ENCODE peak calls at places on chromosome 12, in four cellular contexts. B is retinal pigment epithelial cell, Y is GM10248, R is lower leg skin. S is an unnamed sample.

GRCh38 chr12:121649819-121650353 is 19.6 kb downstream of the MORN3 start:
- DNase-seq in B (no peak), Y (no peak), R (no peak), S (no peak)

GRCh38 chr12:108609535-108610335 is 11.9 kb upstream of the TMEM119 start:
- DNase-seq in B (no peak), Y (no peak), R (peak), S (peak)

GRCh38 chr12:6330192-6330591 is 11.7 kb downstream of the TNFRSF1A start:
- DNase-seq in B (no peak), Y (no peak), R (no peak), S (peak)

GRCh38 chr12:25648460-25648859 is 95.4 kb upstream of the LMNTD1 start:
- DNase-seq in B (no peak), Y (no peak), R (peak), S (no peak)

GRCh38 chr12:46936042-46936441 is 110.2 kb upstream of the SLC38A4 start:
- DNase-seq in B (no peak), Y (no peak), R (no peak), S (no peak)

GRCh38 chr12:104137175-104137901 is 672 bp downstream of the NFYB start:
- DNase-seq in B (peak), Y (peak), R (peak), S (peak)

GRCh38 chr12:78229491-78230209 is 399.0 kb downstream of the NAV3 start:
- DNase-seq in B (no peak), Y (peak), R (no peak), S (peak)

GRCh38 chr12:11846504-11846903 is 197.0 kb downstream of the ETV6 start:
- DNase-seq in B (no peak), Y (no peak), R (no peak), S (no peak)

GRCh38 chr12:117342682-117343081 is 18.7 kb downstream of the NOS1 start:
- DNase-seq in B (no peak), Y (no peak), R (no peak), S (no peak)

GRCh38 chr12:52015393-52016081 is 8.8 kb downstream of the TAMALIN start:
- DNase-seq in B (no peak), Y (no peak), R (no peak), S (no peak)

GRCh38 chr12:123270380-123271181 is 1.1 kb downstream of the CDK2AP1 start:
- DNase-seq in B (no peak), Y (peak), R (no peak), S (no peak)

GRCh38 chr12:108525681-108526080 is 10.6 kb downstream of the FICD start:
- DNase-seq in B (no peak), Y (no peak), R (no peak), S (no peak)

GRCh38 chr12:95548539-95549391 is 2.5 kb downstream of the USP44 start:
- DNase-seq in B (no peak), Y (peak), R (peak), S (no peak)

GRCh38 chr12:68871899-68872298 is 61.1 kb downstream of the CPM start:
- DNase-seq in B (peak), Y (peak), R (no peak), S (peak)

GRCh38 chr12:94261119-94261518 is 112.7 kb downstream of the PLXNC1 start:
- DNase-seq in B (no peak), Y (no peak), R (no peak), S (no peak)

GRCh38 chr12:24997970-24998582 is 49.2 kb upstream of the BCAT1 start:
- DNase-seq in B (peak), Y (peak), R (no peak), S (peak)

GRCh38 chr12:51911788-51912711 is 4.7 kb downstream of the ACVRL1 start:
- DNase-seq in B (no peak), Y (no peak), R (no peak), S (no peak)

GRCh38 chr12:25186788-25187397 is 8.1 kb downstream of the DNAI7 start:
- DNase-seq in B (no peak), Y (peak), R (no peak), S (peak)

GRCh38 chr12:13288937-13289643 is 92.6 kb downstream of the EMP1 start:
- DNase-seq in B (peak), Y (no peak), R (no peak), S (no peak)

GRCh38 chr12:106089935-106090334 is 48.8 kb downstream of the NUAK1 start:
- DNase-seq in B (no peak), Y (no peak), R (no peak), S (no peak)

GRCh38 chr12:72511906-72512305 is 239.7 kb downstream of the TRHDE start:
- DNase-seq in B (peak), Y (no peak), R (no peak), S (no peak)

GRCh38 chr12:116687888-116688287 is 50.0 kb downstream of the SPRING1 start:
- DNase-seq in B (no peak), Y (peak), R (no peak), S (peak)

GRCh38 chr12:11209098-11209497 is 22.4 kb upstream of the TAS2R42 start:
- DNase-seq in B (no peak), Y (no peak), R (no peak), S (no peak)

GRCh38 chr12:55244309-55244708 is at the start of gene OR6C74:
- DNase-seq in B (no peak), Y (no peak), R (no peak), S (no peak)

GRCh38 chr12:29463198-29463597 is 34.3 kb downstream of the OVCH1 start:
- DNase-seq in B (no peak), Y (no peak), R (no peak), S (no peak)

GRCh38 chr12:47860279-47860841 is 40.7 kb upstream of the HDAC7 start:
- DNase-seq in B (no peak), Y (no peak), R (no peak), S (no peak)

GRCh38 chr12:91381309-91381804 is 198.7 kb upstream of the DCN start:
- DNase-seq in B (peak), Y (peak), R (peak), S (peak)

GRCh38 chr12:15214851-15215601 is 6.2 kb downstream of the RERG start:
- DNase-seq in B (no peak), Y (no peak), R (no peak), S (no peak)

GRCh38 chr12:106248177-106248848 is 493 bp upstream of the CKAP4 start:
- DNase-seq in B (no peak), Y (peak), R (peak), S (peak)

GRCh38 chr12:10722502-10722904 is 620 bp downstream of the YBX3 start:
- DNase-seq in B (no peak), Y (peak), R (no peak), S (peak)

GRCh38 chr12:132374821-132375445 is 45.5 kb upstream of the GALNT9 start:
- DNase-seq in B (no peak), Y (no peak), R (no peak), S (no peak)

GRCh38 chr12:132377147-132377546 is 47.8 kb upstream of the GALNT9 start:
- DNase-seq in B (no peak), Y (no peak), R (no peak), S (no peak)

GRCh38 chr12:132375747-132376463 is 46.5 kb upstream of the GALNT9 start:
- DNase-seq in B (no peak), Y (no peak), R (no peak), S (no peak)

GRCh38 chr12:132376464-132376830 is 47.1 kb upstream of the GALNT9 start:
- DNase-seq in B (no peak), Y (no peak), R (no peak), S (no peak)

GRCh38 chr12:132373967-132374820 is 44.8 kb upstream of the GALNT9 start:
- DNase-seq in B (no peak), Y (no peak), R (no peak), S (no peak)
- TF ChIP-seq CTCF in B (peak), Y (no peak), R (no peak), S (no peak)

GRCh38 chr12:127363392-127363791 is 903.6 kb upstream of the TMEM132C start:
- DNase-seq in B (no peak), Y (no peak), R (no peak), S (peak)
- TF ChIP-seq CTCF in B (peak), Y (no peak), R (no peak), S (peak)

DNA sequence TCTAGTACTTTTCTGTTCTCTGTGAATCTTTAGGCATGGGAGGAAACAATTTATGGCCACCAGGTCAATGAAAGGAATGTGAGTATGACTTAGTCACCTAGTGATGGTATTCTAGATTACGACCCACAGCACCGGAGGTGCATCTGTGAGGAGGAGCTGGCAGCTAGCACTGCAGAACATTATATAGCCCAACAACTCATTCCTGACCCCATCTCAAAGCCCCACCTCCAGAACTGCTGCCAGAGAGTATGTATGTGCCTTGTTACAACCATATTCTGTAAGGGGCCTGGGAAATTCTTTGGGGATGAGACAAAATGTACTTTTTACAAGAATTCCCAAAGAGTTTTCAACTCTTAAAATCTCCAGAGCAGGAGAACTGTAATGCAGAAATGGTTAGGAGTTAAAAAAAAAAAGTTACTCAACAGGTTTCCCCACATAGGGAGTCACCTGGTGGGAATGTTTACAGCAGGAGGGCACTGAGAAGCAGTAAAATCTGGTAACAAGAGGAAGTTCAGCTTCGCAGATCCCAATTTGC is 34.9 kb upstream of the CERS5 start:
- DNase-seq in B (no peak), Y (no peak), R (no peak), S (no peak)
- TF ChIP-seq CTCF in B (no peak), Y (no peak), R (no peak), S (no peak)

GRCh38 chr12:119695034-119695433 is 27.1 kb downstream of the PRKAB1 start:
- DNase-seq in B (no peak), Y (no peak), R (no peak), S (no peak)
- TF ChIP-seq CTCF in B (peak), Y (peak), R (no peak), S (peak)

DNA sequence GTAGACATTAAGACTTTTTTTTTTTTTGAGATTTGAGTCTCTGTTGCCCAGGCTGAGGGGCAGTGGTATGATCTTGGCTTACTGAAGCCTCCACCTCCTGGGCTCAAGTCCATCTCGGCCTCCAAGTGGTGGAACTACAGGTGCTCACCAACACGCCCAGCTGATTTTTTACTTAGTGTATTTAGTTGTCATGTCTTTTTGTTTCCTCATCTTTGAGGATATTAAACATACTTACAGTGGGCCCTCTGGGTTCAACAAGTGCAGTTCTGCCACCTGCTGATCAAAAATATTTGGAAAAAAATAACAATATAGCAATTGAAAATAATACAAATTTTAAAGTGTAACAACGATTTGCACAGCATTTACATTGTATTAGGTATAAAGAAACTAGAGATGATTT is 4.4 kb upstream of the B4GALNT1 start:
- DNase-seq in B (no peak), Y (no peak), R (no peak), S (no peak)
- TF ChIP-seq CTCF in B (no peak), Y (no peak), R (no peak), S (no peak)

DNA sequence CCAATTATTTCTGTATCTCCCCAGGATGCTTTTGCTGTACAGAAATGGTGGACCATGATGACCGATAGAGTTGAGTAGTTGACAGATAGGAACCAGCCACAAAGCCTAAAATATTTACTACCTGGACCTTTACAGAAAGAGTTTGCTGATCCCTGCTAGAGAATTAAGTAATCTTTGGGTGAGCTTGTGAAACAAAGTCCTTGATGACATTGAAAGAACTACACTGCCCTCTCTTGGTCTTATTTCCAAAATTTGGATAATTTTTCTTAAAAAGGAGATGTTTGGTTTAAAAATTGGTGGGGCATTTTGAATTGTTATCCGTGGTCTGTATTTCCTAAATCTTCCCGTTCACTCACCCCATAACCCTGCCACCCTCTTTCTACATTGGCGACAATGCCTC is 13.7 kb upstream of the TCTN1 start:
- DNase-seq in B (no peak), Y (peak), R (no peak), S (peak)
- TF ChIP-seq CTCF in B (peak), Y (peak), R (no peak), S (peak)

S was measured in GM12865.